ENCODE peak calls at places on chromosomes 13 and 19, in six cellular contexts. One of them, this sample, is unnamed.
A peak's percentile ranks its signal among the peaks of the same experiment; 100 is the strongest.

GRCh38 chr19:56096665-56097064 is 24.4 kb downstream of the ZNF787 start:
- ATAC-seq in HepG2: no peak
- ATAC-seq in upper lobe of left lung: no peak
- ATAC-seq in K562: no peak
- ATAC-seq in A549: no peak
- ATAC-seq in GM12878: no peak
- ATAC-seq in this sample: no peak

GRCh38 chr19:48524728-48525127 is 13.1 kb upstream of the LMTK3 start:
- ATAC-seq in upper lobe of left lung: no peak
- ATAC-seq in A549: no peak
- ATAC-seq in K562: no peak
- ATAC-seq in HepG2: no peak
- ATAC-seq in GM12878: no peak
- ATAC-seq in this sample: no peak

GRCh38 chr19:13006431-13007281 is 11.4 kb downstream of the NFIX start:
- ATAC-seq in upper lobe of left lung: no peak
- ATAC-seq in K562: no peak
- ATAC-seq in HepG2: no peak
- ATAC-seq in GM12878: no peak
- ATAC-seq in A549: no peak
- ATAC-seq in this sample: peak; percentile 18

GRCh38 chr19:38061294-38061693 is 154.3 kb downstream of the SIPA1L3 start:
- ATAC-seq in HepG2: no peak
- ATAC-seq in A549: peak; percentile 19
- ATAC-seq in GM12878: no peak
- ATAC-seq in upper lobe of left lung: no peak
- ATAC-seq in K562: no peak
- ATAC-seq in this sample: no peak

GRCh38 chr13:114055766-114056165 is 76.7 kb downstream of the RASA3 start:
- ATAC-seq in A549: no peak
- ATAC-seq in HepG2: no peak
- ATAC-seq in GM12878: no peak
- ATAC-seq in K562: no peak
- ATAC-seq in upper lobe of left lung: no peak
- ATAC-seq in this sample: no peak

GRCh38 chr13:75318138-75318833 is 163.7 kb downstream of the TBC1D4 start:
- ATAC-seq in HepG2: no peak
- ATAC-seq in A549: no peak
- ATAC-seq in upper lobe of left lung: no peak
- ATAC-seq in GM12878: peak; percentile 68
- ATAC-seq in K562: no peak
- ATAC-seq in this sample: no peak

GRCh38 chr19:42316223-42317211 is 3.4 kb downstream of the TMEM145 start:
- ATAC-seq in upper lobe of left lung: peak; percentile 60
- ATAC-seq in HepG2: peak; percentile 78
- ATAC-seq in GM12878: peak; percentile 94
- ATAC-seq in K562: peak; percentile 41
- ATAC-seq in A549: peak; percentile 16
- ATAC-seq in this sample: no peak

GRCh38 chr13:59373341-59373740 is 790.4 kb downstream of the DIAPH3 start:
- ATAC-seq in HepG2: no peak
- ATAC-seq in upper lobe of left lung: no peak
- ATAC-seq in A549: no peak
- ATAC-seq in K562: no peak
- ATAC-seq in GM12878: no peak
- ATAC-seq in this sample: no peak

GRCh38 chr13:72890546-72890945 is 108.6 kb downstream of the PIBF1 start:
- ATAC-seq in upper lobe of left lung: no peak
- ATAC-seq in GM12878: no peak
- ATAC-seq in K562: no peak
- ATAC-seq in A549: no peak
- ATAC-seq in HepG2: no peak
- ATAC-seq in this sample: no peak

GRCh38 chr19:34998777-34999497 is 1.2 kb upstream of the GRAMD1A start:
- ATAC-seq in K562: peak; percentile 10
- ATAC-seq in HepG2: peak; percentile 13
- ATAC-seq in upper lobe of left lung: peak; percentile 17
- ATAC-seq in GM12878: peak; percentile 47
- ATAC-seq in A549: peak; percentile 56
- ATAC-seq in this sample: no peak

GRCh38 chr19:34999498-35000337 is at the start of gene GRAMD1A:
- ATAC-seq in HepG2: peak; percentile 10
- ATAC-seq in A549: peak; percentile 77
- ATAC-seq in GM12878: peak; percentile 72
- ATAC-seq in K562: peak; percentile 86
- ATAC-seq in upper lobe of left lung: peak; percentile 95
- ATAC-seq in this sample: peak; percentile 93

GRCh38 chr19:34994643-34995471 is 5.3 kb upstream of the GRAMD1A start:
- ATAC-seq in HepG2: peak; percentile 79
- ATAC-seq in K562: no peak
- ATAC-seq in GM12878: no peak
- ATAC-seq in A549: peak; percentile 83
- ATAC-seq in upper lobe of left lung: peak; percentile 45
- ATAC-seq in this sample: no peak

GRCh38 chr19:34995551-34995950 is 4.6 kb upstream of the GRAMD1A start:
- ATAC-seq in K562: no peak
- ATAC-seq in GM12878: no peak
- ATAC-seq in A549: peak; percentile 24
- ATAC-seq in upper lobe of left lung: no peak
- ATAC-seq in HepG2: peak; percentile 69
- ATAC-seq in this sample: no peak

DNA sequence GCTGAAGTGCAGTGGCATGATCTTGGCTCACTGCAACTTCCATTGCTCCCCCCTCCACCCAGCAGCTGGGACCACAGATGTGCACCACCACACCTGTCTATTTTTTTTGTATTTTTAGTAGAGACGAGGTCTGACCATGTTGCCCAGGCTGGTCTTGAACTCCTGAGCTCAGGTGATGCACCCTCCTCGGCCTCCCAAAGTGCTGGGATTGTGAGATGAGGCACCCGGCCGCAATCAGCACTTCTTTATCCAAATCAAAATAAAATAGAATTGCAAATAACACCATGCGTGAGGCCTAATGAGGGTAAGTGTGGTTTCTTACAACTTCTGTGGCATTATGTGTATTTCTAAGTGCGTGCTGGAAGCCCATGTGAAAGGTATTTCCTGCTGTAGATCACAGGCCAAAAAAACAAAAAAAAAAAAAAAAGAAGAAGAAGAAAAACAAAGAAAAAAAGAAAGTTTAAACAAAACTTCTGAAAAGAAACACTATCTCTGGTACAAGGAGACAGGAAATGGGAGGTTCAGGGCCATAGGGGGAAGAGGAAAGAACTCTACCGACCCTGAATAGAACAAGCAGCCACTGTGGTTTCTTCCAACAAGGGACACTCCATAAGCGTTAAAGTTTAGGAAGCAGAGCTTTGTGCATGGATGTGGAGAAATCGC is 3.0 kb upstream of the GRAMD1A start:
- ATAC-seq in A549: no peak
- ATAC-seq in HepG2: no peak
- ATAC-seq in GM12878: no peak
- ATAC-seq in K562: no peak
- ATAC-seq in upper lobe of left lung: no peak
- ATAC-seq in this sample: no peak
- H3K27ac ChIP-seq in A549: peak overlapping the region; percentile 95
- H3K27ac ChIP-seq in HepG2: peak overlapping the region; percentile 76
- H3K27ac ChIP-seq in GM12878: peak overlapping the region; percentile 35
- H3K27ac ChIP-seq in K562: no peak overlapping the region
- H3K27ac ChIP-seq in upper lobe of left lung: peak overlapping the region; percentile 99
- H3K27ac ChIP-seq in this sample: peak overlapping the region; percentile 37

GRCh38 chr19:19205416-19206410 is 2.5 kb upstream of the NR2C2AP start:
- ATAC-seq in upper lobe of left lung: no peak
- ATAC-seq in A549: no peak
- ATAC-seq in K562: no peak
- ATAC-seq in HepG2: no peak
- ATAC-seq in GM12878: no peak
- ATAC-seq in this sample: no peak

GRCh38 chr19:19201697-19202630 is 1.2 kb downstream of the NR2C2AP start:
- ATAC-seq in HepG2: no peak
- ATAC-seq in upper lobe of left lung: no peak
- ATAC-seq in K562: peak; percentile 2
- ATAC-seq in GM12878: peak; percentile 18
- ATAC-seq in A549: no peak
- ATAC-seq in this sample: no peak

GRCh38 chr19:19204181-19204580 is 967 bp upstream of the NR2C2AP start:
- ATAC-seq in upper lobe of left lung: no peak
- ATAC-seq in GM12878: no peak
- ATAC-seq in HepG2: no peak
- ATAC-seq in K562: no peak
- ATAC-seq in A549: no peak
- ATAC-seq in this sample: no peak

GRCh38 chr19:19202707-19203011 is 555 bp downstream of the NR2C2AP start:
- ATAC-seq in A549: no peak
- ATAC-seq in K562: peak; percentile 55
- ATAC-seq in GM12878: peak; percentile 20
- ATAC-seq in HepG2: peak; percentile 41
- ATAC-seq in upper lobe of left lung: no peak
- ATAC-seq in this sample: no peak

DNA sequence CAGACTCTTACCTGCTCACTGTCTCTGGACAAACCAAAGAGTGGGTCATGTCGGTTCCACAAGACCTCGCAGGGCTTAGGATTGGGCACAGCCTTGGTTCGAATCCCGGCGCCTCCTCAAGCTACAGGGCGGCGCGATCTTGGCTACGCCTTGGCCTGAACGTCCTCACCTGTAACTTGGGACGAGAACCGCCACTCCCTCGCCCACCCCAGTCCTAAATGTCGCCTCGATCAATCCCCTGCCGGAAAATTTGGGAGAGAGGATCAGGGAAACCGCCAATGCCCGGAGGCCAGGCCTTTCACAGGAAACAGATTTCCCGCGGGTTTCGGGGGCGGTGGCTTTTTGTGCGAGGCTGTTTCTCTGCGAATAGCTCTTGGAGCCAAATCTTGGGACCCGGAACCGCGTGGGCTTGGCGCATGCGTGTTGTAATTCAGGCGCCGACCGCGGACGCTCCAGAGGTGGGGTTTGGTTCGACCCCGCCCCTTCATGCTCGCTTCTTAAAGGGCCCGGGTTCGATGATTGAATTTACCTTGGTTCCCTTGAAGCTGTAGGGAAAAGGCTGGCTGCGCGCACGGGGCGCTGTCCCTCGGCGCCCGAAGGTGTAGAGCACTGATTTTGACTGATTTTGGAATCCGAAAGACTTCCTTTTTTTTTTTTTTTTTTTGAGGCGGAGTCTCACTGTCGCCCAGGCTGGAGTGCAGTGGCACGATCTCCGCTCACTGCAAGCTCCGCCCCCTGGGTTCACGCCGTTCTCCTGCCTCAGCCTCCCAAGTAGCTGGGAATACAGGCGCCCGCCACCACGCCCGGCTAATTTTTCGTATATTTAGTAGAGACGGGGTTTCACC is at the start of gene NR2C2AP:
- ATAC-seq in HepG2: peak; percentile 83
- ATAC-seq in K562: peak; percentile 94
- ATAC-seq in upper lobe of left lung: peak; percentile 97
- ATAC-seq in A549: peak; percentile 91
- ATAC-seq in GM12878: peak; percentile 94
- ATAC-seq in this sample: peak; percentile 95
- TF ChIP-seq EP300 in HepG2: no peak
- TF ChIP-seq EP300 in K562: no peak
- TF ChIP-seq EP300 in upper lobe of left lung: no peak
- TF ChIP-seq EP300 in A549: no peak
- TF ChIP-seq EP300 in GM12878: no peak
- TF ChIP-seq EP300 in this sample: no peak

DNA sequence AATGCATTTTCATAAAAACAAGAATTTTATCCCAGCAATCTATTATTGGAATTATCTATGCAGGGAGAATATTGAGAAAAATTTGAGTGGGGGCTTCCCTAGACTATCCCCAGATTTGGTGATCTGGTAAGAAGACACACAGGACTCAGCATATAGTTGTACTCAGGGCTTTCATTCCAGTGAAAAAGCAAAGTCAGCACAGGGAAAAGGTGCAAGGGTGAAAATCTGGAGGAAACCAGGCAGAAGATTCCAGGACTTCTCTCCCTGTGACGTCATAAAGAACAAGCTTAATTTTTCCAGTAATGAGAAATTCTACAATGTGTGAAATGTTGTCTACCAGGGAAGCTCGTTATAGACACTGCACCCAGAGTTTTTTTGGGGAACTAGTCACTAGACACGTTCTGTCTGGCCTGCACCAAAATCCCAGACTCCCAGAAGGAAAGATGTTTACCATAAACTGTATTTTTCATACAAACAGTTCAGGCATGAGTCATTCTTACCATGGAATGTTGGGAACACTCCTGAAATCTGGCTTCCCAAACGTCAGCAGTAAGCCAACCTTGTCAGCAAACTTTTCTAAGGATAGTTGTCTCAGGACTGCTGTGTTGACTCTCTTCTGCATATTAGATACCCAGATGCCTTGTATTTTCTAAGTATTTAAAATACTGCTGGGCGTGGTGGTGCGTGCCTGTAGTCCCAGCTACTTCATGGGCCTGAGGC is 107.4 kb downstream of the DNAJC3 start:
- ATAC-seq in GM12878: no peak
- ATAC-seq in upper lobe of left lung: peak; percentile 28
- ATAC-seq in K562: no peak
- ATAC-seq in A549: peak; percentile 77
- ATAC-seq in HepG2: no peak
- ATAC-seq in this sample: peak; percentile 36
- H3K27ac ChIP-seq in GM12878: no peak overlapping the region
- H3K27ac ChIP-seq in upper lobe of left lung: no peak overlapping the region
- H3K27ac ChIP-seq in K562: no peak overlapping the region
- H3K27ac ChIP-seq in A549: peak overlapping the region; percentile 22
- H3K27ac ChIP-seq in HepG2: no peak overlapping the region
- H3K27ac ChIP-seq in this sample: no peak overlapping the region

GRCh38 chr13:65093352-65093751 is 2136.8 kb downstream of the PCDH9 start:
- ATAC-seq in K562: no peak
- ATAC-seq in HepG2: no peak
- ATAC-seq in A549: no peak
- ATAC-seq in GM12878: no peak
- ATAC-seq in upper lobe of left lung: no peak
- ATAC-seq in this sample: no peak

GRCh38 chr13:65095697-65096096 is 2134.4 kb downstream of the PCDH9 start:
- ATAC-seq in GM12878: no peak
- ATAC-seq in A549: no peak
- ATAC-seq in HepG2: no peak
- ATAC-seq in K562: no peak
- ATAC-seq in upper lobe of left lung: no peak
- ATAC-seq in this sample: no peak

GRCh38 chr13:65095118-65095517 is 2135.0 kb downstream of the PCDH9 start:
- ATAC-seq in HepG2: no peak
- ATAC-seq in K562: no peak
- ATAC-seq in GM12878: no peak
- ATAC-seq in upper lobe of left lung: no peak
- ATAC-seq in A549: no peak
- ATAC-seq in this sample: no peak

GRCh38 chr13:65090191-65090590 is 2139.9 kb downstream of the PCDH9 start:
- ATAC-seq in HepG2: no peak
- ATAC-seq in K562: no peak
- ATAC-seq in A549: no peak
- ATAC-seq in GM12878: no peak
- ATAC-seq in upper lobe of left lung: no peak
- ATAC-seq in this sample: no peak

DNA sequence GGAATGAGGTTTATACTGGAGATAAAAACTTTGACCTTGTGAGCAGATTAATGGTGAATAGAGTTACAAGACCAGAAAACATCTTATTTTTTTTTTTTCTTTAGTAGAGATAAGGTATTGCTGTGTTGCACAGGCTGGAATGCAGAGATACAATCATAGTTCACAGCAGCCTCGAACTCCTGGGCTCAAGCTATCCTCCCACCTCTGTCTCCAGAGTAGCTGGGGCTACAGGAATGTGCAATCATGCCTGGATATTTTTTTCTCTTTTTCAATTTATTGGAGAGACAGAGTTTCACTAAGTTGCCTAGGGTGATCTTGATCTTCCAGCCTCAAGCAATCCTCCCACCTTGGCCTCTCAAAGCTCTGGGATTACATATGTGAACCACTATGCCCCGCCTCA is 2139.1 kb downstream of the PCDH9 start:
- ATAC-seq in upper lobe of left lung: no peak
- ATAC-seq in GM12878: no peak
- ATAC-seq in A549: no peak
- ATAC-seq in HepG2: no peak
- ATAC-seq in K562: no peak
- ATAC-seq in this sample: no peak
- TF ChIP-seq EP300 in upper lobe of left lung: no peak
- TF ChIP-seq EP300 in GM12878: no peak
- TF ChIP-seq EP300 in A549: no peak
- TF ChIP-seq EP300 in HepG2: no peak
- TF ChIP-seq EP300 in K562: no peak
- TF ChIP-seq EP300 in this sample: no peak

This sample was measured in gastroesophageal sphincter.